ENCODE peak calls at places on chromosome 6, in nine cellular contexts. E is neuronal stem cell; L is CD8-positive, alpha-beta memory T cell; X is CD4-positive, alpha-beta T cell; M is upper lobe of right lung; N is fibroblast of lung; I is bronchial epithelial cell; C is NT2/D1; U is MG63. F is an unnamed sample. For H3K27me3, the result is how much of the 10 kb centered on the place peaks cover.

GRCh38 chr6:81937296-81937937 is 184.9 kb upstream of the TENT5A start:
- DNase-seq in L (no peak), C (no peak), M (no peak), X (no peak), I (peak), N (peak), E (no peak), U (no peak), F (peak)

GRCh38 chr6:43782764-43783513 is 12.9 kb downstream of the VEGFA start:
- DNase-seq in N (no peak), X (no peak), I (no peak), L (no peak), U (no peak), E (no peak), M (no peak), C (no peak), F (no peak)

GRCh38 chr6:134456284-134456683 is 138.4 kb upstream of the SGK1 start:
- DNase-seq in M (no peak), X (no peak), C (no peak), L (no peak), I (no peak), U (no peak), E (no peak), N (no peak), F (no peak)

GRCh38 chr6:44475779-44476434 is 88.4 kb downstream of the CDC5L start:
- DNase-seq in U (peak), X (peak), M (peak), I (peak), E (peak), L (peak), N (peak), C (peak), F (no peak)

GRCh38 chr6:15533379-15534044 is 129.3 kb downstream of the DTNBP1 start:
- DNase-seq in I (peak), U (no peak), C (no peak), X (no peak), E (no peak), L (no peak), N (peak), M (no peak), F (no peak)

GRCh38 chr6:44285552-44286284 is 15.5 kb downstream of the TMEM151B start:
- DNase-seq in I (no peak), X (no peak), E (no peak), L (no peak), C (no peak), M (no peak), N (peak), U (no peak), F (no peak)

GRCh38 chr6:44011350-44011925 is 115.8 kb downstream of the MRPL14 start:
- DNase-seq in M (no peak), E (no peak), U (no peak), N (peak), L (no peak), I (no peak), X (no peak), C (no peak), F (peak)

GRCh38 chr6:110181131-110182027 is 1.2 kb downstream of the CDC40 start:
- DNase-seq in N (no peak), C (no peak), M (no peak), I (peak), X (no peak), U (no peak), E (no peak), L (no peak), F (no peak)

GRCh38 chr6:46138281-46138680 is 8.5 kb downstream of the ENPP4 start:
- DNase-seq in I (no peak), C (no peak), L (no peak), M (no peak), E (no peak), U (no peak), X (no peak), N (no peak), F (no peak)

DNA sequence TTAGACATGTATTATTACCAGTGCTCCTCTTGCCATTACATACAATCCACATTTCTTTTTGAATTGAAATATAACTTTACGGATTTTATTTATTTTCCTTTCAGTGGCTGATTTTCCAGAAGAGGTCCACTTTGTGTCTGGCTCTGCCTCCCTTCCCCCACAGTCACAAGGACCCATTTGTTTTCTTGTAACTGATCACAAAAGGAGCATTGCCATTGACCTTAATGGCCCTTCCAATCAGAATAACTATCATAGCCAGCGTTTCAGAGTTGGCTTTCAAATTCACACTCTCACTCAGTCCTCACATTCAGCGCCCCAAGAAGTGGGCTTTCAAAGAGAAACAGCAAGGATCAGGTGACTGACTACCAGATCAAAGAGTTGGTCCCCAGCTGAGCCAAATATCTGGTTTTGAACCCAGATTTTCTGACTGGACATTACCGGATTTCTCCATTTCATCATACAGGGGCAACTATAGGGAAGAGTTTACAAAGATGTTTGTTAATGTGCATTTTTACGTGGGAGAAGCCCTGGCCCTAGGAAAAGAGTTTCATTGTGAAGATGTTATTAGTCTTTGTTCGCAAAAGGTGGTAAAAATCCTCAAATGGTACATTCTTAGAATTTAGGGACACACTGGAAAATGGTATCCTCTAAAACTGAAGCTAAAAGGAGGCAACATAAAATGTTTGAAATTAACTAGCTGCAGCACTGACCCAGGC is 2.0 kb upstream of the SLC22A23 start:
- DNase-seq in E (no peak), I (no peak), U (no peak), C (no peak), M (no peak), L (no peak), X (no peak), N (no peak), F (no peak)
- H3K27me3 ChIP-seq in E (under half), I (under half), U (under half), C (under half), M (under half), L (under half), X (under half), N (under half), F (under half)

GRCh38 chr6:31362751-31363150 is 5.8 kb upstream of the HLA-B start:
- DNase-seq in U (no peak), X (no peak), E (no peak), N (no peak), L (no peak), M (no peak), I (no peak), C (no peak), F (no peak)

GRCh38 chr6:31366693-31367470 is 9.9 kb upstream of the HLA-B start:
- DNase-seq in L (peak), N (peak), C (peak), X (peak), E (peak), M (peak), U (peak), I (peak), F (peak)

GRCh38 chr6:31368461-31368860 is 11.5 kb upstream of the HLA-B start:
- DNase-seq in E (no peak), L (no peak), N (no peak), I (peak), C (no peak), X (no peak), M (no peak), U (no peak), F (no peak)

GRCh38 chr6:31363809-31364208 is 6.8 kb upstream of the HLA-B start:
- DNase-seq in X (no peak), L (no peak), C (no peak), U (no peak), N (no peak), I (peak), E (no peak), M (no peak), F (no peak)

DNA sequence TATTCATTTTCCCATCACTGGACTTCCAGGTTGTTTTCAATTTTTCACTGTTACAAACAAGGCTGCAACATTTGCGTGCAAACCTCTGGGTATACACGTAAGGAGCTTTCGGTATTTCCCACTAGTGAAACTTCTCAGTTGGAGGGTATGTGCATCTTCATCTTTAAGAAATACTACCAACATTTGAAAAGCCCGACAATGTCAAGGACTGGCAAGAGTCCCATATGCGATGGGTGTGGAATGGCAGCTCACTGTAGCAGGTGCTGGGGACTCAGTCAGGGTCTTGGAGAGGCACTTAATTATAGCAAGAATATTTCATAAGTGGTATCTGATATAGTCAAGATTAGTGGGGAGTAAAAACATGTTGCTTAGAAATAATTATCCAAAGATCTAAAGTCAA is 8.9 kb upstream of the HLA-B start:
- DNase-seq in I (no peak), L (no peak), N (no peak), X (no peak), C (no peak), E (no peak), U (no peak), M (no peak), F (no peak)
- H3K27me3 ChIP-seq in I (under half), L (under half), N (under half), X (under half), C (under half), E (under half), U (under half), M (under half), F (under half)

DNA sequence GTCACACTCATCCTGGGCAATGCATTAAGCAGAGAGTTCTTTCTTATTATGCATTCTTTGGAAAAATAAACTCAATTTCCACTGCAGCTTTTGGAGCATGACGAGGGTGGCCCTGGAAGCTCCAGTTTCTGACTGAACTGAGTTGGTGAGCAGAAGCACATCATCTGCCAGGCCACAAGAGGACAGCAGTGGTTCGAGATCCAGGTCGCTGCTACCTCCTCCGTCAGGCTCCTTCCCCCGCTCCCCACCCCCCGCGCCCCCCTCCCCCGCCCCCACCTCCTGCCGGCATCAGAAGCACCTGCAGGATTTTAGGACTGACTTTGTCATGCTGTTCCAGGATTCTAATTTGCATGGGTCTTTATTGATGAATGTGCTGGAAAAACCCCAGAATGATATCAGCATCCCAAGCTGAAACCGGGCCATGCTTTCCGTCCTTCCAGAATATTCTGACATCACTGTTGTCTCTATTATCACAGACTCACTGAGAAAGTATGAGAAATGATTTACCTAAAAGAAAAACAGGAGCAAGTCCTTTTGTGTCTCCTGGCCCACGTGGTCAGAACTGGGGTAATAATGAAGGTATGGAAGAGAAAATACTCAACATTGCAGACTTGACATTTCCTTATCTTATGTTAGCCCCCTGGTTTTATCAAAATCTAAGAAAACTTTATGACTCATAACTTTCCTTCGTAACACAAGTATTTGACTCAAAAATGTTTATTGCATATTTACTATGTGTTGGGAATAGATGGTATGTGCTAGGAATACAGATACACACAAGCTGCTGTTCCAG is 220.1 kb upstream of the EXOC2 start:
- DNase-seq in I (peak), M (no peak), E (peak), X (no peak), N (no peak), L (no peak), C (peak), U (peak), F (no peak)
- H3K27me3 ChIP-seq in I (under half), M (under half), E (under half), X (under half), N (under half), L (under half), C (under half), U (under half), F (under half)

DNA sequence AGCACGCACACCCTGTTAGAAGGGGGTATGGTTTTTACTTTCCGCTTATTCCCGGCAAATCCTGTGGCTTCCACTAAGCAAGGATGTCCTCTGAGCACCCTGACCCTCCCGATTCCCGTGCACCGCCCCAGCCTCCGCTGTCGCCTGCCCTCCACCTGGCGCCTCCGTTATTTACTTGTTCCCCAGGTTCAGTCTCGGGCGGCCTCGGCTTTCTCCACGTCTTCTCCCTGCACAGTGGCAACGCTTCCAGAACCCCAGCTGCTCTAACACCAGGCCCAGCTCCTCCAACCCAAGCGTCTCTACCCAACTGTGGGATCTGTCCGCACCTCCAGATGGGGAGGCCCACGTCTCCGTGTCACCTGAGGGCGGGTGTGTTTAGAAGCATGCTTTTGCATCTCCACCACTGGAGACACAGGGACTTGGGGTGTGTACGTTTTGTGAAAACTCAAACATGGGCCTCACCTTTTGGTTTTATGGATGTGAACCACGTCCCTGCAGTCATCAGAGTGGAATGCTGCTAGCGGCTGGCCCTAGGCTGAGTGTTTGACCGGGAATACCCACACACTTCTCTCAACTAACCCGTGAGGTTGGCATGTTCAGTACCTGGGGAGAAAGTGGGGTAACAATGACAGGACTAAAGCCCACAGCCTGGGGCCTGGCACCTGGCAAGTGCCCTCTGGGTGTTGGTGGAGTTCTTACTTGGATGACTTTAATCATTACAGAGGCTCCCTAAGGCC is 79.9 kb downstream of the THBS2 start:
- DNase-seq in E (no peak), X (no peak), M (no peak), U (no peak), N (peak), C (no peak), I (peak), L (no peak), F (peak)
- H3K27me3 ChIP-seq in E (under half), X (under half), M (under half), U (under half), N (under half), C (under half), I (under half), L (under half), F (under half)

GRCh38 chr6:157490870-157491269 is 109.9 kb downstream of the ZDHHC14 start:
- DNase-seq in E (no peak), M (no peak), U (no peak), I (no peak), C (no peak), N (no peak), L (no peak), X (no peak), F (no peak)

GRCh38 chr6:157487110-157487773 is 106.3 kb downstream of the ZDHHC14 start:
- DNase-seq in U (no peak), C (no peak), E (no peak), X (no peak), L (no peak), N (no peak), I (no peak), M (no peak), F (no peak)

GRCh38 chr6:157488635-157489226 is 107.7 kb downstream of the ZDHHC14 start:
- DNase-seq in I (no peak), U (no peak), X (no peak), C (no peak), E (no peak), L (no peak), M (no peak), N (no peak), F (no peak)

GRCh38 chr6:157486632-157487031 is 105.6 kb downstream of the ZDHHC14 start:
- DNase-seq in M (no peak), N (no peak), U (no peak), E (no peak), X (no peak), I (no peak), L (no peak), C (no peak), F (no peak)

GRCh38 chr6:157488058-157488457 is 107.1 kb downstream of the ZDHHC14 start:
- DNase-seq in M (no peak), L (no peak), U (no peak), I (no peak), N (no peak), E (no peak), C (no peak), X (no peak), F (no peak)
- H3K27me3 ChIP-seq in M (under half), L (under half), U (under half), I (under half), N (under half), E (under half), C (under half), X (under half), F (under half)

GRCh38 chr6:112501705-112502104 is 154.6 kb downstream of the RFPL4B start:
- DNase-seq in U (no peak), X (no peak), C (no peak), I (no peak), N (peak), M (no peak), L (no peak), E (peak), F (peak)

GRCh38 chr6:112503210-112503609 is 156.1 kb downstream of the RFPL4B start:
- DNase-seq in U (no peak), C (no peak), M (no peak), I (no peak), L (no peak), E (peak), N (peak), X (no peak), F (peak)

DNA sequence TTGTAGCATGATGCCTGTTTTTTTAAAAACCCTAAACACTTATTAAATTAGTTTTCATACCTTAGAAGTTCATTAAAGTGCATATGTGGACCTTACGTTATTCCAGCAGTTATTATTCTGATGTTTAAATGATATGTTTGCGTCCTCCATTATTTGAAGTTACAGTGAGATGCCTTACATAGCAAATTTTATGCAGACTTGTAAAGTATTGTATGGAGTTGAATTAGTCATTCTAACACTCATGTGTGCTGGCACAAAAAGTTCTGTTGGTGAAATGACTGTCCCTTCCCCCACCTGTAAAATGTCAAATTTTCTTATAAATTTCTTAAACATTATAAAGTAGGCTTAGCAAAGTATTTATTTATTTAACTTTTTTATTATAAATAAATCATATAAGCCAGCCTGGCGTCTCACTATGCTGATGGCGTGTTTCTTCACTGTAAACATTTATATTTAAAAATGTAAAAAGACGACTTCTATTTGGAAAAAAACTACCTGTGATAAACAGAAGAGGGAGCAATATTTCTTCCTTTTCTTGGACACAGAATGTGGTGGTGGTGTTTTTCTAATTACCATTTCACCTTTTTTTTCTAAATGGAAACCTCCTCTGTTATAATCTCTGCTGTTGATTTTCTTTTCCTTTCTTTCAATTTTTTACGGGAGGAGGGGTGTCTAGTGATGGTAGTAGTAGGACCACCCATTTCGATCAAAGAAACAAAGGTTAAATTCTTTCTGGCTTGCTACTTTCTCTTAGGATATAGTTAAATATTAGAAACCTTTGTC is 155.4 kb downstream of the RFPL4B start:
- DNase-seq in U (no peak), X (no peak), M (no peak), I (peak), N (peak), C (no peak), E (no peak), L (no peak), F (peak)
- H3K27me3 ChIP-seq in U (under half), X (under half), M (under half), I (under half), N (under half), C (under half), E (under half), L (under half), F (under half)

DNA sequence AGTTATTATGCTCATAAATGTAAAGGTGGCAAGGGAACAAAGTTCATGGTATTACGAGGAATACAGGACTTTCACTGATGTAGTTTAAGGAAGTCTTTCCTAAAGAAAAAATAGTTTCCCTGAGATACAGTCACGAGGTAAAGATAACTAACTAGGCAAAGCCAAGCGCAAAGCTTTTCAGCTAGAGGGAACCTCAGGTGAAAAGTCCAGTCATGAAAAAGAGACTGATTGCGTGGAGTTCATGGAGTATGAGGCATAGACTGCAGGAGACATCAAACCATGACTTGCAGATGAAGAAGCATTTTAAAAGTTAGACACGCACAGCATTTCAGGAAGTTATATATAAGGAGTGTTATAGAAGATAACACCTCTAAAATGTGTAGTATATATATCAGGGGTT is 205.5 kb upstream of the ZNF184 start:
- DNase-seq in U (no peak), N (no peak), M (no peak), C (no peak), L (no peak), X (no peak), E (no peak), I (no peak), F (no peak)
- H3K27me3 ChIP-seq in U (under half), N (under half), M (half or more), C (under half), L (under half), X (half or more), E (under half), I (under half), F (under half)